ENCODE peak calls at places on chromosomes 11 and 22, in seven cellular contexts. One of them, this sample, is unnamed.

GRCh38 chr22:48222742-48223487 is 1460.5 kb downstream of the TBC1D22A start:
- DNase-seq in ureter: no peak
- DNase-seq in hippocampal formation: no peak
- DNase-seq in cerebellar cortex: no peak
- DNase-seq in germinal center: no peak
- DNase-seq in T-helper 2 cell: no peak
- DNase-seq in cardiac muscle cell: no peak
- DNase-seq in this sample: no peak

GRCh38 chr11:69242583-69242940 is 51.4 kb upstream of the MYEOV start:
- DNase-seq in ureter: peak; percentile 40
- DNase-seq in hippocampal formation: no peak
- DNase-seq in cerebellar cortex: peak; percentile 73
- DNase-seq in germinal center: no peak
- DNase-seq in T-helper 2 cell: no peak
- DNase-seq in cardiac muscle cell: no peak
- DNase-seq in this sample: no peak

GRCh38 chr11:11966826-11967668 is 41.4 kb downstream of the DKK3 start:
- DNase-seq in ureter: peak; percentile 71
- DNase-seq in hippocampal formation: peak; percentile 20
- DNase-seq in cerebellar cortex: peak; percentile 74
- DNase-seq in germinal center: peak; percentile 76
- DNase-seq in T-helper 2 cell: peak; percentile 30
- DNase-seq in cardiac muscle cell: peak; percentile 53
- DNase-seq in this sample: no peak

GRCh38 chr11:19519912-19520641 is 192.6 kb upstream of the NAV2 start:
- DNase-seq in ureter: no peak
- DNase-seq in hippocampal formation: no peak
- DNase-seq in cerebellar cortex: no peak
- DNase-seq in germinal center: no peak
- DNase-seq in T-helper 2 cell: no peak
- DNase-seq in cardiac muscle cell: peak; percentile 32
- DNase-seq in this sample: no peak

GRCh38 chr11:102220728-102221467 is 96.4 kb upstream of the BIRC3 start:
- DNase-seq in ureter: no peak
- DNase-seq in hippocampal formation: no peak
- DNase-seq in cerebellar cortex: no peak
- DNase-seq in germinal center: no peak
- DNase-seq in T-helper 2 cell: no peak
- DNase-seq in cardiac muscle cell: no peak
- DNase-seq in this sample: no peak

GRCh38 chr11:118791961-118792578 is 1.1 kb upstream of the DDX6 start:
- DNase-seq in ureter: peak; percentile 66
- DNase-seq in hippocampal formation: no peak
- DNase-seq in cerebellar cortex: no peak
- DNase-seq in germinal center: peak; percentile 62
- DNase-seq in T-helper 2 cell: peak; percentile 23
- DNase-seq in cardiac muscle cell: peak; percentile 16
- DNase-seq in this sample: no peak

GRCh38 chr11:109547356-109548027 is 125.5 kb downstream of the C11orf87 start:
- DNase-seq in ureter: no peak
- DNase-seq in hippocampal formation: no peak
- DNase-seq in cerebellar cortex: no peak
- DNase-seq in germinal center: no peak
- DNase-seq in T-helper 2 cell: no peak
- DNase-seq in cardiac muscle cell: peak; percentile 83
- DNase-seq in this sample: peak; percentile 32

GRCh38 chr11:62540804-62541671 is 5.6 kb downstream of the AHNAK start:
- DNase-seq in ureter: peak; percentile 62
- DNase-seq in hippocampal formation: no peak
- DNase-seq in cerebellar cortex: no peak
- DNase-seq in germinal center: peak; percentile 46
- DNase-seq in T-helper 2 cell: no peak
- DNase-seq in cardiac muscle cell: no peak
- DNase-seq in this sample: no peak